ENCODE peak calls at places on chromosomes 13 and 19, in ten cellular contexts. H is heart left ventricle; Z is suprapubic skin; P is bronchial epithelial cell; E is CD4-positive, alpha-beta T cell; J is spleen; O is endothelial cell of umbilical vein; Y is thoracic aorta; M is fibroblast of lung; U is dorsolateral prefrontal cortex. K is an unnamed sample.

GRCh38 chr19:33785795-33786194 is 10.9 kb upstream of the KCTD15 start:
- DNase-seq in Y (no peak), O (no peak), H (no peak), Z (no peak), J (no peak), P (peak), M (peak), U (no peak), E (no peak), K (no peak)

GRCh38 chr19:53868091-53868891 is 608 bp downstream of the MYADM start:
- DNase-seq in U (no peak), M (peak), Y (no peak), H (peak), Z (peak), J (peak), E (peak), O (peak), P (peak), K (peak)

GRCh38 chr13:104831823-104832222 is 1703.6 kb downstream of the EFNB2 start:
- DNase-seq in O (no peak), Z (no peak), H (no peak), Y (no peak), P (no peak), M (no peak), E (no peak), U (no peak), J (no peak), K (no peak)

GRCh38 chr19:49851456-49852259 is 699 bp downstream of the PTOV1 start:
- DNase-seq in Y (no peak), O (peak), P (no peak), J (peak), E (no peak), U (no peak), Z (peak), M (no peak), H (no peak), K (no peak)

GRCh38 chr13:24286624-24287023 is 22.8 kb upstream of the C1QTNF9 start:
- DNase-seq in J (no peak), E (no peak), H (no peak), M (no peak), U (no peak), Z (no peak), O (no peak), Y (no peak), P (no peak), K (no peak)

GRCh38 chr13:35857769-35858168 is 273.4 kb downstream of the DCLK1 start:
- DNase-seq in J (no peak), Y (no peak), U (no peak), M (no peak), Z (no peak), H (no peak), P (no peak), E (no peak), O (no peak), K (no peak)

GRCh38 chr13:25394661-25395060 is 22.9 kb downstream of the ATP8A2 start:
- DNase-seq in M (no peak), Y (no peak), U (no peak), E (no peak), P (no peak), O (no peak), J (no peak), Z (no peak), H (no peak), K (no peak)

GRCh38 chr19:48975947-48976847 is 11.1 kb downstream of the FTL start:
- DNase-seq in P (no peak), O (peak), H (no peak), Y (no peak), J (no peak), E (no peak), M (no peak), U (no peak), Z (no peak), K (no peak)

GRCh38 chr13:65488606-65489005 is 1741.5 kb downstream of the PCDH9 start:
- DNase-seq in P (no peak), O (no peak), Y (no peak), U (no peak), M (no peak), J (no peak), E (no peak), H (no peak), Z (no peak), K (no peak)

GRCh38 chr19:7521551-7522071 is 813 bp upstream of the MCOLN1 start:
- DNase-seq in U (no peak), E (no peak), P (no peak), O (no peak), Y (no peak), J (no peak), H (no peak), M (no peak), Z (no peak), K (no peak)

GRCh38 chr13:60261432-60262351 is 98.0 kb upstream of the DIAPH3 start:
- DNase-seq in J (no peak), E (no peak), Y (no peak), Z (no peak), O (no peak), P (no peak), H (no peak), U (no peak), M (no peak), K (no peak)

GRCh38 chr19:49486710-49487276 is 615 bp upstream of the RPL13A start:
- DNase-seq in Y (no peak), P (no peak), O (no peak), U (no peak), M (no peak), J (peak), Z (no peak), H (no peak), E (no peak), K (no peak)

GRCh38 chr19:39659791-39660190 is 4.1 kb downstream of the LGALS16 start:
- DNase-seq in J (no peak), P (no peak), E (no peak), M (no peak), H (no peak), O (no peak), Z (no peak), Y (no peak), U (no peak), K (no peak)
- TF ChIP-seq CTCF in J (no peak), P (no peak), E (no peak), M (no peak), H (no peak), O (no peak), Z (no peak), Y (no peak), U (no peak), K (no peak)

GRCh38 chr19:12140545-12141404 is 625 bp upstream of the ZNF20 start:
- DNase-seq in O (peak), J (peak), U (peak), H (peak), Z (peak), P (peak), M (peak), E (peak), Y (peak), K (peak)

GRCh38 chr19:12139309-12139708 is 841 bp downstream of the ZNF20 start:
- DNase-seq in O (no peak), E (no peak), M (no peak), U (no peak), H (no peak), Y (no peak), Z (no peak), J (no peak), P (no peak), K (no peak)

GRCh38 chr19:12139885-12140544 is at the start of gene ZNF20:
- DNase-seq in P (peak), H (peak), E (peak), Z (peak), J (peak), U (peak), O (peak), Y (peak), M (peak), K (peak)

GRCh38 chr19:12137541-12137940 is 2.6 kb downstream of the ZNF20 start:
- DNase-seq in U (no peak), H (no peak), O (no peak), Y (no peak), J (no peak), P (no peak), E (peak), Z (no peak), M (no peak), K (no peak)

GRCh38 chr19:12141405-12141736 is 1.2 kb upstream of the ZNF20 start:
- DNase-seq in O (no peak), Y (no peak), M (no peak), Z (no peak), J (no peak), U (no peak), P (no peak), E (no peak), H (no peak), K (no peak)
- TF ChIP-seq CTCF in O (no peak), Y (no peak), M (no peak), Z (no peak), J (no peak), U (no peak), P (no peak), E (peak), H (no peak), K (peak)

DNA sequence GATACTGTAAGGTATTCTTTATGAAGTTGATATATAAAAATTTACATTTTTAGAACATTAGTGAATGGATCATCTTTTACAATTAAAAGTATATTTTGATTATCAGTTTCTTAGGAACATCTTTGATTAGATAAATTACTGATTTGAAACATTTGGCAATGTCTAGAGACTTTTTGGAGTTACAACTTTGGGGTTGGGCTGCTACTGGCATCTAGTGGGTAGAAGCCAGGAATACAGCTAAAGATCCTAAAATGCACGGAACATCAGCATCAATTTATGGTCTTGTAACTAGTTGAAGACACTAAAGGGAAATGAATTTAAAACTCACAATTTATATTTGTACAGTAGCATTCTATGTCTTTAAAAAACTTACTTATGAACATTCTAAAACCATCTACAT is 19.9 kb downstream of the POMP start:
- DNase-seq in Y (no peak), E (no peak), U (no peak), J (no peak), H (no peak), P (no peak), O (peak), Z (no peak), M (peak), K (no peak)
- TF ChIP-seq CTCF in Y (no peak), E (no peak), U (no peak), J (no peak), H (no peak), P (no peak), O (peak), Z (no peak), M (peak), K (no peak)

DNA sequence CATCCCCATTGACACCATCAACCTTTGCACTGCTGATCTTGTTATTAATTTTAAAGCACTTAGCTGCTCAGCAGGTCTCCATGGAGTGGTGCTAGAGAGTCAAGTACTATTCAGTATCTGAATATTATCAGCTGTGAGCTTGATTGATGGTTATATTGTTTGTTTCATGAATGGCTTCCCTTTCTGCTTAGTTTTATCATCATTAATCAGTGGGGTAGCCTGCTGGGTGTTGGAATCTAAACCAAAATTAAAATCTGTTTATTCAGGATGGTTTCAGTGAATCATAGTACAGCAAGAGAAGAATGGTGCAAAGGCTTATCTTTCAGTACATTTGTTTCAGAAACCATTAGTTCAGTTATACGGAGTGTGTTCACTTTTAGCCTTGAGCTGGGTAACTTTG is 42.5 kb upstream of the SCEL start:
- DNase-seq in P (peak), M (peak), E (no peak), Z (no peak), H (no peak), U (no peak), O (peak), Y (no peak), J (no peak), K (no peak)
- TF ChIP-seq CTCF in P (peak), M (peak), E (peak), Z (no peak), H (peak), U (peak), O (peak), Y (no peak), J (no peak), K (peak)

GRCh38 chr13:47546963-47547345 is 454.1 kb downstream of the SUCLA2 start:
- DNase-seq in Z (no peak), E (no peak), U (no peak), O (no peak), P (no peak), Y (no peak), M (no peak), H (no peak), J (no peak), K (no peak)

GRCh38 chr13:47546265-47546962 is 454.7 kb downstream of the SUCLA2 start:
- DNase-seq in Z (no peak), O (no peak), Y (no peak), H (no peak), J (no peak), P (no peak), M (no peak), U (no peak), E (no peak), K (no peak)

GRCh38 chr13:47545206-47545605 is 455.9 kb downstream of the SUCLA2 start:
- DNase-seq in H (no peak), O (no peak), Y (no peak), M (no peak), U (no peak), Z (no peak), J (no peak), P (no peak), E (no peak), K (no peak)

GRCh38 chr13:47548294-47548825 is 452.7 kb downstream of the SUCLA2 start:
- DNase-seq in U (no peak), E (no peak), P (no peak), Y (no peak), J (no peak), M (peak), H (no peak), O (no peak), Z (no peak), K (no peak)

DNA sequence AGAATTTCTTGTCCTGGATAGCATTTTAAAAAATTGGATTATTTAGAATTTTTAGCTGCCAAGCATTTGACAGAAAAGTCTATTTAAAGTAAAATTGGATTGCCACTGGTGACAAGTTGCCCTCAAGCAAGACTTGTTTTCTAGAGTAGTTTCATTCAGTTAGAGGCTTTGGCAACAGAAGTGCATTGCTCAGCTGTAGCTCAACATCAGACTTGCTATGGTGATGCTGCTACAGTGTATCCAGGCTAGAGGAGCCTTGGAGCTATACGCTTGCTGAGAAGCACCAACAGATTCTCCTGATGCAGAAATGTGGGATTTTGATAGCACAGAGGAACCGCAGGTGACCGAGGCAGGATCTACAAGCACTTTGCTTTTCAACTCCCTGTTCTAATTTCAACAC is 455.4 kb downstream of the SUCLA2 start:
- DNase-seq in O (no peak), Y (no peak), E (no peak), P (no peak), U (no peak), J (no peak), Z (no peak), M (no peak), H (no peak), K (no peak)
- TF ChIP-seq CTCF in O (no peak), Y (no peak), E (no peak), P (no peak), U (no peak), J (no peak), Z (no peak), M (no peak), H (no peak), K (no peak)

GRCh38 chr19:42176990-42177685 is 40.3 kb downstream of the DEDD2 start:
- DNase-seq in O (peak), Y (no peak), Z (no peak), M (peak), U (peak), J (peak), H (peak), E (peak), P (peak), K (peak)
- TF ChIP-seq CTCF in O (peak), Y (peak), Z (no peak), M (peak), U (peak), J (peak), H (peak), E (peak), P (peak), K (peak)